ENCODE peak calls at places on chromosome 1, in five cellular contexts. One of them, this sample, is unnamed.

GRCh38 chr1:66768935-66769334 is 16.7 kb downstream of the DYNLT5 start:
- DNase-seq in sigmoid colon: no peak
- DNase-seq in choroid plexus epithelial cell: no peak
- DNase-seq in pancreas: no peak
- DNase-seq in hepatocyte: no peak
- DNase-seq in this sample: no peak

GRCh38 chr1:30786264-30786991 is 28.9 kb upstream of the LAPTM5 start:
- DNase-seq in pancreas: no peak
- DNase-seq in sigmoid colon: no peak
- DNase-seq in choroid plexus epithelial cell: no peak
- DNase-seq in hepatocyte: no peak
- DNase-seq in this sample: no peak

GRCh38 chr1:203085528-203086406 is at the start of gene MYOG:
- DNase-seq in choroid plexus epithelial cell: no peak
- DNase-seq in sigmoid colon: peak
- DNase-seq in hepatocyte: no peak
- DNase-seq in pancreas: no peak
- DNase-seq in this sample: peak

GRCh38 chr1:91166106-91166712 is 144.4 kb upstream of the ZNF644 start:
- DNase-seq in sigmoid colon: no peak
- DNase-seq in pancreas: peak
- DNase-seq in choroid plexus epithelial cell: peak
- DNase-seq in hepatocyte: peak
- DNase-seq in this sample: peak

GRCh38 chr1:147641695-147642592 is 28.4 kb downstream of the ACP6 start:
- DNase-seq in sigmoid colon: no peak
- DNase-seq in pancreas: no peak
- DNase-seq in choroid plexus epithelial cell: peak
- DNase-seq in hepatocyte: peak
- DNase-seq in this sample: peak

GRCh38 chr1:206921772-206922265 is at the start of gene FCMR:
- DNase-seq in sigmoid colon: no peak
- DNase-seq in hepatocyte: no peak
- DNase-seq in choroid plexus epithelial cell: peak
- DNase-seq in pancreas: no peak
- DNase-seq in this sample: no peak

GRCh38 chr1:205442051-205442721 is 13.7 kb downstream of the BLACAT1 start:
- DNase-seq in hepatocyte: no peak
- DNase-seq in choroid plexus epithelial cell: no peak
- DNase-seq in sigmoid colon: no peak
- DNase-seq in pancreas: no peak
- DNase-seq in this sample: peak

GRCh38 chr1:44531785-44532566 is 126.9 kb downstream of the RNF220 start:
- DNase-seq in hepatocyte: peak
- DNase-seq in choroid plexus epithelial cell: peak
- DNase-seq in pancreas: no peak
- DNase-seq in sigmoid colon: no peak
- DNase-seq in this sample: no peak

GRCh38 chr1:240936911-240937668 is 325.1 kb upstream of the GREM2 start:
- DNase-seq in hepatocyte: no peak
- DNase-seq in pancreas: no peak
- DNase-seq in sigmoid colon: no peak
- DNase-seq in choroid plexus epithelial cell: no peak
- DNase-seq in this sample: no peak

GRCh38 chr1:7771673-7772299 is 690 bp downstream of the VAMP3 start:
- DNase-seq in pancreas: no peak
- DNase-seq in sigmoid colon: no peak
- DNase-seq in hepatocyte: peak
- DNase-seq in choroid plexus epithelial cell: peak
- DNase-seq in this sample: no peak

DNA sequence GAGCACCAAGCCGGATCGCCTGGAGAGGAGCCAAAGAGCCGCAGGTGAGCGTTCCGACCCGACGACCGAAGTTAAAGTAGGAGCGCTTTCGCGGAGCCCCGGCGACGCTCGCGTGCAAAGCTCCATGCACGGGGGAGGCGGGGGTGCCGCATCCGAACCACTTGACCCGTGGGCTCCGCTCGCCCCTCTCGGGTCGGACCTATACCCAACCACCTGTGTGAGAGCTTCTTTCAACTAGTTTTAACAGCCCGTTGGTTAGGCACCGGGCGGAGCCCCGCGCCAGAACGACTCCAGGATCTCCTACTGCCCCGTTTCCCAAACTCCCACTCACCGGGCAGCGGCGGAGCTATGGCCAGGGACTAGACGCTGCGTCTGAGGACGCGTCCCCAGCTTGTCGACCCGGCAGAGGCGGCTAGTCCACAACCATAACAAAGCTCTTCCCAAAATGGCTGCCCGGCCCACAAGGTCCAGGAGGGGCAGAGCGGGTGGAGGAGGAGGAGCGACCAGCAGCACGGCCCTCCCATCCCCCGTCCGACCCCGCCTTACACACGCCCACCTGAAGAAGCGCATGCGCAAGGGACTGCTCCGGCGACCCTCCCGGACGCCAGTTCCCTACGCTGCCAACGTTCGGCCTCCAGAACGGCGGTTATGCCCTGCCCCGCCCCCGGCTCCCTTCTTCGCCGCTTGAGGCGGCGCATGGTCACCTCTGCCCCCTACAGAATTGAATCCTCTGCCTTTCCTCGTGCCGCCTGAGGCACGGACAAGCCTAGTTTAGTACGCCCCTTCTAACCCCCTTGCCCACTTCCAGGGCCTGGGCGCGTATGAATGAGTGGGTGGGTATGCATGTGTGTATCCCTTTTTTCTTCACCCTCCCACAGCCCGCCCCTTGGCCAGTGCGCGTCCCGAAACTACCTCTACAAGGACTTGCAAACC is at the start of gene GPBP1L1:
- DNase-seq in choroid plexus epithelial cell: peak
- DNase-seq in pancreas: peak
- DNase-seq in sigmoid colon: peak
- DNase-seq in hepatocyte: peak
- DNase-seq in this sample: peak
- TF ChIP-seq CTCF in choroid plexus epithelial cell: no peak
- TF ChIP-seq CTCF in pancreas: no peak
- TF ChIP-seq CTCF in sigmoid colon: no peak
- TF ChIP-seq CTCF in hepatocyte: peak
- TF ChIP-seq CTCF in this sample: peak

GRCh38 chr1:226881515-226882185 is 11.2 kb downstream of the PSEN2 start:
- DNase-seq in hepatocyte: no peak
- DNase-seq in sigmoid colon: no peak
- DNase-seq in pancreas: no peak
- DNase-seq in choroid plexus epithelial cell: no peak
- DNase-seq in this sample: no peak
- H3K4me3 ChIP-seq in hepatocyte: no peak
- H3K4me3 ChIP-seq in sigmoid colon: no peak
- H3K4me3 ChIP-seq in pancreas: no peak
- H3K4me3 ChIP-seq in choroid plexus epithelial cell: no peak
- H3K4me3 ChIP-seq in this sample: no peak

GRCh38 chr1:117685936-117686806 is 80.3 kb downstream of the TENT5C start:
- DNase-seq in choroid plexus epithelial cell: no peak
- DNase-seq in pancreas: no peak
- DNase-seq in hepatocyte: no peak
- DNase-seq in sigmoid colon: no peak
- DNase-seq in this sample: no peak
- TF ChIP-seq CTCF in choroid plexus epithelial cell: no peak
- TF ChIP-seq CTCF in pancreas: no peak
- TF ChIP-seq CTCF in hepatocyte: no peak
- TF ChIP-seq CTCF in sigmoid colon: no peak
- TF ChIP-seq CTCF in this sample: peak

GRCh38 chr1:156356875-156357534 is 12.0 kb upstream of the RHBG start:
- DNase-seq in hepatocyte: peak
- DNase-seq in sigmoid colon: no peak
- DNase-seq in pancreas: peak
- DNase-seq in choroid plexus epithelial cell: no peak
- DNase-seq in this sample: peak
- H3K4me3 ChIP-seq in hepatocyte: no peak
- H3K4me3 ChIP-seq in sigmoid colon: no peak
- H3K4me3 ChIP-seq in pancreas: no peak
- H3K4me3 ChIP-seq in choroid plexus epithelial cell: no peak
- H3K4me3 ChIP-seq in this sample: no peak

DNA sequence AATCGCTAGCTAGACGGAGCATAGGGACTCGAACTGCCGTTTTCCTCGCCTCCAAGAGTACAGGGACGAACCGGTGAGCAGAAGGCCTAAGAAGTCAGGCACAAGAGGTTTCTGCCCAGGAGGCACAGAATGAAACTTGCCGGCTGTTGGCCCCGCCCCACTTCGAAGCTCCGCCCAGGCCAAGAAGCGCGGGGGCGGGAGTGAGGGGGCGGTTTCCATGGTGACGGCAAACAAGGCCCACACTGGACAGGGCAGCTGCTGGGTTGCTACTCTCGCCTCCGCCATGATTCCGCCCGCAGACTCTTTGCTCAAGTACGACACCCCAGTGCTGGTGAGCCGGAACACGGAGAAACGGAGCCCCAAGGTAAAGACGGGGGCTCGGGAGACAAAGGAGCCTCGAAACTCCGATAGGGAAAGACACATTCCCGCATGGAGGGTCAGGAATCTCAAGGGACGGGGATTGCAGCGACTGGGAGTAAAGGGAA is at the start of gene DNALI1:
- DNase-seq in sigmoid colon: peak
- DNase-seq in choroid plexus epithelial cell: peak
- DNase-seq in hepatocyte: peak
- DNase-seq in pancreas: peak
- DNase-seq in this sample: peak
- TF ChIP-seq CTCF in sigmoid colon: peak
- TF ChIP-seq CTCF in choroid plexus epithelial cell: no peak
- TF ChIP-seq CTCF in hepatocyte: no peak
- TF ChIP-seq CTCF in pancreas: no peak
- TF ChIP-seq CTCF in this sample: no peak

GRCh38 chr1:61083799-61084385 is 1.5 kb downstream of the NFIA start:
- DNase-seq in sigmoid colon: no peak
- DNase-seq in choroid plexus epithelial cell: no peak
- DNase-seq in pancreas: no peak
- DNase-seq in hepatocyte: no peak
- DNase-seq in this sample: no peak

GRCh38 chr1:61086245-61086644 is 3.9 kb downstream of the NFIA start:
- DNase-seq in hepatocyte: no peak
- DNase-seq in pancreas: no peak
- DNase-seq in choroid plexus epithelial cell: no peak
- DNase-seq in sigmoid colon: no peak
- DNase-seq in this sample: no peak

GRCh38 chr1:61085191-61086086 is 3.1 kb downstream of the NFIA start:
- DNase-seq in pancreas: no peak
- DNase-seq in choroid plexus epithelial cell: no peak
- DNase-seq in hepatocyte: no peak
- DNase-seq in sigmoid colon: no peak
- DNase-seq in this sample: no peak

GRCh38 chr1:61083014-61083798 is 845 bp downstream of the NFIA start:
- DNase-seq in hepatocyte: peak
- DNase-seq in choroid plexus epithelial cell: no peak
- DNase-seq in pancreas: peak
- DNase-seq in sigmoid colon: no peak
- DNase-seq in this sample: peak

DNA sequence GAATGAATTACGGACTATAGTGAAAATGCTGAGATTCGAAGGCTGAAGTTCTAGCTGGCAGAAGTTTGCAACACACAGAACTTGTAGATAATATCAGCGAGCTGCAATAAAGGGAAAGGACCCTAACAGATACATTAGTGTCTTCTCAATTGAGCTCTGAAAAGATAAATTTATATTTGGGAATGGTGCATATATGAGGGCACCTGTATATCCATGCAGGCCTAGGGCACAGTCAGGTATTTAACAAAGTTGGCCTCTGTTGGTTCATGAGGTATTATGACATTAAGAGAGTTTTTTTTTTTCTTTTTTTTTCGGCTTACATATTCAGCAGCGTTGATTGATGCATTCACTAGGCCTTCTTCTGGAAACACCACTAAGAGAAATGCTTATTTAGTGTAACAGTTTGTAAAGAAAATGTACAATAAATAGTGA is 2.2 kb downstream of the NFIA start:
- DNase-seq in pancreas: no peak
- DNase-seq in hepatocyte: no peak
- DNase-seq in sigmoid colon: no peak
- DNase-seq in choroid plexus epithelial cell: no peak
- DNase-seq in this sample: no peak
- H3K4me3 ChIP-seq in pancreas: peak
- H3K4me3 ChIP-seq in hepatocyte: peak
- H3K4me3 ChIP-seq in sigmoid colon: peak
- H3K4me3 ChIP-seq in choroid plexus epithelial cell: peak
- H3K4me3 ChIP-seq in this sample: no peak

This sample was measured in WERI-Rb-1.